ENCODE peak calls at places on chromosomes 13 and 19, in seven cellular contexts. One of them, this sample, is unnamed.

GRCh38 chr19:13118424-13119193 is 545 bp downstream of the NACC1 start:
- DNase-seq in K562: peak; percentile 91
- DNase-seq in effector memory CD4-positive, alpha-beta T cell: no peak
- DNase-seq in stimulated activated CD4-positive, alpha-beta T cell treated with anti-CD3 and anti-CD28 coated beads, Interleukin-2, amount 100 ng/mL, for 48 hours: no peak
- DNase-seq in activated naive CD8-positive, alpha-beta T cell treated with anti-CD3 and anti-CD28 coated beads for 36 hours: peak; percentile 45
- DNase-seq in T1000: no peak
- DNase-seq in nephron progenitor cell: peak; percentile 84
- DNase-seq in this sample: no peak

GRCh38 chr13:102460806-102461205 is 59.0 kb upstream of the FGF14 start:
- DNase-seq in T1000: no peak
- DNase-seq in activated naive CD8-positive, alpha-beta T cell treated with anti-CD3 and anti-CD28 coated beads for 36 hours: no peak
- DNase-seq in nephron progenitor cell: no peak
- DNase-seq in stimulated activated CD4-positive, alpha-beta T cell treated with anti-CD3 and anti-CD28 coated beads, Interleukin-2, amount 100 ng/mL, for 48 hours: no peak
- DNase-seq in K562: no peak
- DNase-seq in effector memory CD4-positive, alpha-beta T cell: no peak
- DNase-seq in this sample: no peak

GRCh38 chr19:16330811-16331690 is 6.4 kb downstream of the KLF2 start:
- DNase-seq in stimulated activated CD4-positive, alpha-beta T cell treated with anti-CD3 and anti-CD28 coated beads, Interleukin-2, amount 100 ng/mL, for 48 hours: no peak
- DNase-seq in effector memory CD4-positive, alpha-beta T cell: no peak
- DNase-seq in K562: no peak
- DNase-seq in nephron progenitor cell: no peak
- DNase-seq in T1000: no peak
- DNase-seq in activated naive CD8-positive, alpha-beta T cell treated with anti-CD3 and anti-CD28 coated beads for 36 hours: peak; percentile 35
- DNase-seq in this sample: no peak

GRCh38 chr13:107203146-107203847 is 635.4 kb upstream of the ARGLU1 start:
- DNase-seq in nephron progenitor cell: peak; percentile 30
- DNase-seq in stimulated activated CD4-positive, alpha-beta T cell treated with anti-CD3 and anti-CD28 coated beads, Interleukin-2, amount 100 ng/mL, for 48 hours: no peak
- DNase-seq in T1000: no peak
- DNase-seq in K562: peak; percentile 6
- DNase-seq in activated naive CD8-positive, alpha-beta T cell treated with anti-CD3 and anti-CD28 coated beads for 36 hours: no peak
- DNase-seq in effector memory CD4-positive, alpha-beta T cell: no peak
- DNase-seq in this sample: no peak

GRCh38 chr19:12055784-12056183 is 3.0 kb upstream of the ZNF878 start:
- DNase-seq in effector memory CD4-positive, alpha-beta T cell: no peak
- DNase-seq in K562: no peak
- DNase-seq in activated naive CD8-positive, alpha-beta T cell treated with anti-CD3 and anti-CD28 coated beads for 36 hours: no peak
- DNase-seq in nephron progenitor cell: no peak
- DNase-seq in T1000: no peak
- DNase-seq in stimulated activated CD4-positive, alpha-beta T cell treated with anti-CD3 and anti-CD28 coated beads, Interleukin-2, amount 100 ng/mL, for 48 hours: no peak
- DNase-seq in this sample: no peak

GRCh38 chr19:42426643-42427042 is 545 bp downstream of the LIPE start:
- DNase-seq in nephron progenitor cell: no peak
- DNase-seq in effector memory CD4-positive, alpha-beta T cell: no peak
- DNase-seq in T1000: no peak
- DNase-seq in activated naive CD8-positive, alpha-beta T cell treated with anti-CD3 and anti-CD28 coated beads for 36 hours: no peak
- DNase-seq in stimulated activated CD4-positive, alpha-beta T cell treated with anti-CD3 and anti-CD28 coated beads, Interleukin-2, amount 100 ng/mL, for 48 hours: no peak
- DNase-seq in K562: no peak
- DNase-seq in this sample: no peak

GRCh38 chr13:32362574-32362973 is 47.3 kb downstream of the BRCA2 start:
- DNase-seq in activated naive CD8-positive, alpha-beta T cell treated with anti-CD3 and anti-CD28 coated beads for 36 hours: no peak
- DNase-seq in effector memory CD4-positive, alpha-beta T cell: no peak
- DNase-seq in stimulated activated CD4-positive, alpha-beta T cell treated with anti-CD3 and anti-CD28 coated beads, Interleukin-2, amount 100 ng/mL, for 48 hours: no peak
- DNase-seq in K562: no peak
- DNase-seq in T1000: no peak
- DNase-seq in nephron progenitor cell: no peak
- DNase-seq in this sample: no peak

GRCh38 chr19:45587873-45588272 is 3.3 kb upstream of the OPA3 start:
- DNase-seq in activated naive CD8-positive, alpha-beta T cell treated with anti-CD3 and anti-CD28 coated beads for 36 hours: no peak
- DNase-seq in stimulated activated CD4-positive, alpha-beta T cell treated with anti-CD3 and anti-CD28 coated beads, Interleukin-2, amount 100 ng/mL, for 48 hours: no peak
- DNase-seq in T1000: no peak
- DNase-seq in effector memory CD4-positive, alpha-beta T cell: no peak
- DNase-seq in K562: peak; percentile 15
- DNase-seq in nephron progenitor cell: no peak
- DNase-seq in this sample: no peak

GRCh38 chr13:50320297-50320862 is 305.1 kb downstream of the KCNRG start:
- DNase-seq in effector memory CD4-positive, alpha-beta T cell: no peak
- DNase-seq in K562: no peak
- DNase-seq in T1000: no peak
- DNase-seq in stimulated activated CD4-positive, alpha-beta T cell treated with anti-CD3 and anti-CD28 coated beads, Interleukin-2, amount 100 ng/mL, for 48 hours: no peak
- DNase-seq in activated naive CD8-positive, alpha-beta T cell treated with anti-CD3 and anti-CD28 coated beads for 36 hours: no peak
- DNase-seq in nephron progenitor cell: no peak
- DNase-seq in this sample: no peak

GRCh38 chr19:4294389-4294788 is 7.8 kb downstream of the TMIGD2 start:
- DNase-seq in nephron progenitor cell: no peak
- DNase-seq in K562: no peak
- DNase-seq in effector memory CD4-positive, alpha-beta T cell: no peak
- DNase-seq in activated naive CD8-positive, alpha-beta T cell treated with anti-CD3 and anti-CD28 coated beads for 36 hours: no peak
- DNase-seq in T1000: no peak
- DNase-seq in stimulated activated CD4-positive, alpha-beta T cell treated with anti-CD3 and anti-CD28 coated beads, Interleukin-2, amount 100 ng/mL, for 48 hours: no peak
- DNase-seq in this sample: no peak

GRCh38 chr13:47680752-47681151 is 320.3 kb downstream of the SUCLA2 start:
- DNase-seq in T1000: no peak
- DNase-seq in effector memory CD4-positive, alpha-beta T cell: no peak
- DNase-seq in K562: no peak
- DNase-seq in stimulated activated CD4-positive, alpha-beta T cell treated with anti-CD3 and anti-CD28 coated beads, Interleukin-2, amount 100 ng/mL, for 48 hours: no peak
- DNase-seq in activated naive CD8-positive, alpha-beta T cell treated with anti-CD3 and anti-CD28 coated beads for 36 hours: no peak
- DNase-seq in nephron progenitor cell: no peak
- DNase-seq in this sample: no peak

GRCh38 chr13:37074703-37075102 is 15.2 kb upstream of the SUPT20H start:
- DNase-seq in stimulated activated CD4-positive, alpha-beta T cell treated with anti-CD3 and anti-CD28 coated beads, Interleukin-2, amount 100 ng/mL, for 48 hours: no peak
- DNase-seq in T1000: no peak
- DNase-seq in effector memory CD4-positive, alpha-beta T cell: no peak
- DNase-seq in K562: no peak
- DNase-seq in activated naive CD8-positive, alpha-beta T cell treated with anti-CD3 and anti-CD28 coated beads for 36 hours: no peak
- DNase-seq in nephron progenitor cell: no peak
- DNase-seq in this sample: no peak

GRCh38 chr13:45541806-45542205 is 73.7 kb downstream of the ERICH6B start:
- DNase-seq in stimulated activated CD4-positive, alpha-beta T cell treated with anti-CD3 and anti-CD28 coated beads, Interleukin-2, amount 100 ng/mL, for 48 hours: no peak
- DNase-seq in nephron progenitor cell: no peak
- DNase-seq in effector memory CD4-positive, alpha-beta T cell: no peak
- DNase-seq in K562: no peak
- DNase-seq in activated naive CD8-positive, alpha-beta T cell treated with anti-CD3 and anti-CD28 coated beads for 36 hours: no peak
- DNase-seq in T1000: no peak
- DNase-seq in this sample: no peak

GRCh38 chr19:17197666-17198065 is 17.5 kb upstream of the USE1 start:
- DNase-seq in T1000: no peak
- DNase-seq in K562: no peak
- DNase-seq in stimulated activated CD4-positive, alpha-beta T cell treated with anti-CD3 and anti-CD28 coated beads, Interleukin-2, amount 100 ng/mL, for 48 hours: no peak
- DNase-seq in activated naive CD8-positive, alpha-beta T cell treated with anti-CD3 and anti-CD28 coated beads for 36 hours: no peak
- DNase-seq in effector memory CD4-positive, alpha-beta T cell: no peak
- DNase-seq in nephron progenitor cell: no peak
- DNase-seq in this sample: no peak

GRCh38 chr13:25783480-25784081 is 268.2 kb downstream of the SHISA2 start:
- DNase-seq in effector memory CD4-positive, alpha-beta T cell: no peak
- DNase-seq in K562: no peak
- DNase-seq in nephron progenitor cell: no peak
- DNase-seq in T1000: no peak
- DNase-seq in stimulated activated CD4-positive, alpha-beta T cell treated with anti-CD3 and anti-CD28 coated beads, Interleukin-2, amount 100 ng/mL, for 48 hours: no peak
- DNase-seq in activated naive CD8-positive, alpha-beta T cell treated with anti-CD3 and anti-CD28 coated beads for 36 hours: no peak
- DNase-seq in this sample: no peak

GRCh38 chr19:9580728-9581127 is 3.6 kb downstream of the ZNF121 start:
- DNase-seq in activated naive CD8-positive, alpha-beta T cell treated with anti-CD3 and anti-CD28 coated beads for 36 hours: no peak
- DNase-seq in stimulated activated CD4-positive, alpha-beta T cell treated with anti-CD3 and anti-CD28 coated beads, Interleukin-2, amount 100 ng/mL, for 48 hours: no peak
- DNase-seq in T1000: no peak
- DNase-seq in K562: no peak
- DNase-seq in nephron progenitor cell: no peak
- DNase-seq in effector memory CD4-positive, alpha-beta T cell: no peak
- DNase-seq in this sample: no peak

GRCh38 chr19:3302755-3303154 is 63.6 kb upstream of the NFIC start:
- DNase-seq in nephron progenitor cell: no peak
- DNase-seq in stimulated activated CD4-positive, alpha-beta T cell treated with anti-CD3 and anti-CD28 coated beads, Interleukin-2, amount 100 ng/mL, for 48 hours: no peak
- DNase-seq in T1000: no peak
- DNase-seq in effector memory CD4-positive, alpha-beta T cell: no peak
- DNase-seq in activated naive CD8-positive, alpha-beta T cell treated with anti-CD3 and anti-CD28 coated beads for 36 hours: no peak
- DNase-seq in K562: no peak
- DNase-seq in this sample: no peak

GRCh38 chr13:71867101-71867814 is at the start of gene DACH1:
- DNase-seq in nephron progenitor cell: peak; percentile 70
- DNase-seq in activated naive CD8-positive, alpha-beta T cell treated with anti-CD3 and anti-CD28 coated beads for 36 hours: peak; percentile 10
- DNase-seq in K562: peak; percentile 3
- DNase-seq in effector memory CD4-positive, alpha-beta T cell: no peak
- DNase-seq in stimulated activated CD4-positive, alpha-beta T cell treated with anti-CD3 and anti-CD28 coated beads, Interleukin-2, amount 100 ng/mL, for 48 hours: no peak
- DNase-seq in T1000: peak; percentile 19
- DNase-seq in this sample: no peak

GRCh38 chr19:18710986-18711751 is 27.7 kb downstream of the CRTC1 start:
- DNase-seq in effector memory CD4-positive, alpha-beta T cell: no peak
- DNase-seq in activated naive CD8-positive, alpha-beta T cell treated with anti-CD3 and anti-CD28 coated beads for 36 hours: no peak
- DNase-seq in nephron progenitor cell: no peak
- DNase-seq in K562: no peak
- DNase-seq in stimulated activated CD4-positive, alpha-beta T cell treated with anti-CD3 and anti-CD28 coated beads, Interleukin-2, amount 100 ng/mL, for 48 hours: no peak
- DNase-seq in T1000: no peak
- DNase-seq in this sample: no peak

GRCh38 chr19:6059396-6059947 is 50.8 kb downstream of the RFX2 start:
- DNase-seq in stimulated activated CD4-positive, alpha-beta T cell treated with anti-CD3 and anti-CD28 coated beads, Interleukin-2, amount 100 ng/mL, for 48 hours: no peak
- DNase-seq in K562: no peak
- DNase-seq in effector memory CD4-positive, alpha-beta T cell: no peak
- DNase-seq in T1000: no peak
- DNase-seq in nephron progenitor cell: no peak
- DNase-seq in activated naive CD8-positive, alpha-beta T cell treated with anti-CD3 and anti-CD28 coated beads for 36 hours: no peak
- DNase-seq in this sample: no peak

GRCh38 chr13:33321686-33322473 is 36.3 kb upstream of the STARD13 start:
- DNase-seq in activated naive CD8-positive, alpha-beta T cell treated with anti-CD3 and anti-CD28 coated beads for 36 hours: no peak
- DNase-seq in effector memory CD4-positive, alpha-beta T cell: no peak
- DNase-seq in nephron progenitor cell: no peak
- DNase-seq in T1000: no peak
- DNase-seq in stimulated activated CD4-positive, alpha-beta T cell treated with anti-CD3 and anti-CD28 coated beads, Interleukin-2, amount 100 ng/mL, for 48 hours: no peak
- DNase-seq in K562: no peak
- DNase-seq in this sample: no peak

GRCh38 chr19:351976-352625 is 7.5 kb upstream of the MIER2 start:
- DNase-seq in activated naive CD8-positive, alpha-beta T cell treated with anti-CD3 and anti-CD28 coated beads for 36 hours: no peak
- DNase-seq in K562: no peak
- DNase-seq in T1000: no peak
- DNase-seq in nephron progenitor cell: no peak
- DNase-seq in effector memory CD4-positive, alpha-beta T cell: no peak
- DNase-seq in stimulated activated CD4-positive, alpha-beta T cell treated with anti-CD3 and anti-CD28 coated beads, Interleukin-2, amount 100 ng/mL, for 48 hours: no peak
- DNase-seq in this sample: no peak

GRCh38 chr13:79435549-79435948 is 29.5 kb upstream of the RBM26 start:
- DNase-seq in K562: no peak
- DNase-seq in nephron progenitor cell: no peak
- DNase-seq in effector memory CD4-positive, alpha-beta T cell: no peak
- DNase-seq in stimulated activated CD4-positive, alpha-beta T cell treated with anti-CD3 and anti-CD28 coated beads, Interleukin-2, amount 100 ng/mL, for 48 hours: no peak
- DNase-seq in activated naive CD8-positive, alpha-beta T cell treated with anti-CD3 and anti-CD28 coated beads for 36 hours: no peak
- DNase-seq in T1000: no peak
- DNase-seq in this sample: no peak

GRCh38 chr19:41792513-41793413 is 3.6 kb upstream of the CEACAM3 start:
- DNase-seq in effector memory CD4-positive, alpha-beta T cell: peak; percentile 2
- DNase-seq in activated naive CD8-positive, alpha-beta T cell treated with anti-CD3 and anti-CD28 coated beads for 36 hours: peak; percentile 58
- DNase-seq in K562: peak; percentile 75
- DNase-seq in stimulated activated CD4-positive, alpha-beta T cell treated with anti-CD3 and anti-CD28 coated beads, Interleukin-2, amount 100 ng/mL, for 48 hours: peak; percentile 42
- DNase-seq in T1000: no peak
- DNase-seq in nephron progenitor cell: peak; percentile 47
- DNase-seq in this sample: peak; percentile 64

GRCh38 chr19:19548915-19549537 is 11.0 kb downstream of the CILP2 start:
- DNase-seq in stimulated activated CD4-positive, alpha-beta T cell treated with anti-CD3 and anti-CD28 coated beads, Interleukin-2, amount 100 ng/mL, for 48 hours: no peak
- DNase-seq in effector memory CD4-positive, alpha-beta T cell: no peak
- DNase-seq in activated naive CD8-positive, alpha-beta T cell treated with anti-CD3 and anti-CD28 coated beads for 36 hours: no peak
- DNase-seq in K562: no peak
- DNase-seq in T1000: no peak
- DNase-seq in nephron progenitor cell: no peak
- DNase-seq in this sample: no peak

GRCh38 chr19:58330458-58330857 is 3.7 kb downstream of the ZSCAN22 start:
- DNase-seq in nephron progenitor cell: no peak
- DNase-seq in activated naive CD8-positive, alpha-beta T cell treated with anti-CD3 and anti-CD28 coated beads for 36 hours: no peak
- DNase-seq in K562: peak; percentile 49
- DNase-seq in T1000: no peak
- DNase-seq in effector memory CD4-positive, alpha-beta T cell: no peak
- DNase-seq in stimulated activated CD4-positive, alpha-beta T cell treated with anti-CD3 and anti-CD28 coated beads, Interleukin-2, amount 100 ng/mL, for 48 hours: no peak
- DNase-seq in this sample: no peak

GRCh38 chr13:75129331-75129730 is 352.6 kb downstream of the TBC1D4 start:
- DNase-seq in effector memory CD4-positive, alpha-beta T cell: no peak
- DNase-seq in T1000: no peak
- DNase-seq in nephron progenitor cell: no peak
- DNase-seq in K562: no peak
- DNase-seq in stimulated activated CD4-positive, alpha-beta T cell treated with anti-CD3 and anti-CD28 coated beads, Interleukin-2, amount 100 ng/mL, for 48 hours: no peak
- DNase-seq in activated naive CD8-positive, alpha-beta T cell treated with anti-CD3 and anti-CD28 coated beads for 36 hours: no peak
- DNase-seq in this sample: no peak

GRCh38 chr19:18469245-18470107 is 31.5 kb upstream of the ISYNA1 start:
- DNase-seq in effector memory CD4-positive, alpha-beta T cell: peak; percentile 27
- DNase-seq in stimulated activated CD4-positive, alpha-beta T cell treated with anti-CD3 and anti-CD28 coated beads, Interleukin-2, amount 100 ng/mL, for 48 hours: peak; percentile 67
- DNase-seq in activated naive CD8-positive, alpha-beta T cell treated with anti-CD3 and anti-CD28 coated beads for 36 hours: peak; percentile 61
- DNase-seq in T1000: peak; percentile 27
- DNase-seq in K562: peak; percentile 80
- DNase-seq in nephron progenitor cell: peak; percentile 79
- DNase-seq in this sample: peak; percentile 19

GRCh38 chr19:50658438-50659317 is 9.4 kb downstream of the C19orf81 start:
- DNase-seq in effector memory CD4-positive, alpha-beta T cell: no peak
- DNase-seq in stimulated activated CD4-positive, alpha-beta T cell treated with anti-CD3 and anti-CD28 coated beads, Interleukin-2, amount 100 ng/mL, for 48 hours: peak; percentile 35
- DNase-seq in nephron progenitor cell: peak; percentile 96
- DNase-seq in K562: peak; percentile 98
- DNase-seq in T1000: no peak
- DNase-seq in activated naive CD8-positive, alpha-beta T cell treated with anti-CD3 and anti-CD28 coated beads for 36 hours: peak; percentile 92
- DNase-seq in this sample: peak; percentile 91

GRCh38 chr13:99331881-99332293 is 24.7 kb upstream of the GPR183 start:
- DNase-seq in activated naive CD8-positive, alpha-beta T cell treated with anti-CD3 and anti-CD28 coated beads for 36 hours: peak; percentile 26
- DNase-seq in effector memory CD4-positive, alpha-beta T cell: no peak
- DNase-seq in nephron progenitor cell: no peak
- DNase-seq in stimulated activated CD4-positive, alpha-beta T cell treated with anti-CD3 and anti-CD28 coated beads, Interleukin-2, amount 100 ng/mL, for 48 hours: no peak
- DNase-seq in K562: no peak
- DNase-seq in T1000: no peak
- DNase-seq in this sample: no peak

GRCh38 chr13:43698743-43699142 is 88.0 kb downstream of the ENOX1 start:
- DNase-seq in effector memory CD4-positive, alpha-beta T cell: no peak
- DNase-seq in stimulated activated CD4-positive, alpha-beta T cell treated with anti-CD3 and anti-CD28 coated beads, Interleukin-2, amount 100 ng/mL, for 48 hours: no peak
- DNase-seq in nephron progenitor cell: no peak
- DNase-seq in T1000: no peak
- DNase-seq in K562: no peak
- DNase-seq in activated naive CD8-positive, alpha-beta T cell treated with anti-CD3 and anti-CD28 coated beads for 36 hours: no peak
- DNase-seq in this sample: no peak

GRCh38 chr19:17706750-17707181 is 12.5 kb upstream of the MAP1S start:
- DNase-seq in T1000: no peak
- DNase-seq in effector memory CD4-positive, alpha-beta T cell: no peak
- DNase-seq in K562: peak; percentile 98
- DNase-seq in activated naive CD8-positive, alpha-beta T cell treated with anti-CD3 and anti-CD28 coated beads for 36 hours: no peak
- DNase-seq in nephron progenitor cell: peak; percentile 57
- DNase-seq in stimulated activated CD4-positive, alpha-beta T cell treated with anti-CD3 and anti-CD28 coated beads, Interleukin-2, amount 100 ng/mL, for 48 hours: no peak
- DNase-seq in this sample: no peak